ENCODE peak calls at places on chromosomes 1 and 21, in five cellular contexts. One of them, this sample, is unnamed.
A peak's percentile ranks its signal among the peaks of the same experiment; 100 is the strongest.

GRCh38 chr1:1000357-1001056 is 610 bp upstream of the HES4 start:
- DNase-seq in heart right ventricle: peak; percentile 82
- DNase-seq in MM.1S: no peak
- DNase-seq in cardiac muscle cell: peak; percentile 91
- DNase-seq in psoas muscle: peak; percentile 85
- DNase-seq in this sample: peak; percentile 94

GRCh38 chr1:55334140-55334539 is 119.0 kb upstream of the USP24 start:
- DNase-seq in heart right ventricle: no peak
- DNase-seq in MM.1S: no peak
- DNase-seq in cardiac muscle cell: peak; percentile 23
- DNase-seq in psoas muscle: no peak
- DNase-seq in this sample: no peak

GRCh38 chr1:39063775-39064174 is 37.6 kb downstream of the NDUFS5 start:
- DNase-seq in heart right ventricle: no peak
- DNase-seq in MM.1S: no peak
- DNase-seq in cardiac muscle cell: peak; percentile 48
- DNase-seq in psoas muscle: no peak
- DNase-seq in this sample: no peak

GRCh38 chr21:45768741-45769049 is 125.2 kb downstream of the PCBP3 start:
- DNase-seq in heart right ventricle: no peak
- DNase-seq in MM.1S: no peak
- DNase-seq in cardiac muscle cell: no peak
- DNase-seq in psoas muscle: no peak
- DNase-seq in this sample: no peak

GRCh38 chr1:97340951-97341350 is 579.9 kb downstream of the DPYD start:
- DNase-seq in heart right ventricle: no peak
- DNase-seq in MM.1S: no peak
- DNase-seq in cardiac muscle cell: peak; percentile 88
- DNase-seq in psoas muscle: no peak
- DNase-seq in this sample: no peak

GRCh38 chr1:60849401-60849800 is 233.0 kb upstream of the NFIA start:
- DNase-seq in heart right ventricle: no peak
- DNase-seq in MM.1S: no peak
- DNase-seq in cardiac muscle cell: no peak
- DNase-seq in psoas muscle: no peak
- DNase-seq in this sample: no peak

GRCh38 chr21:46077674-46078101 is 20.2 kb upstream of the COL6A2 start:
- DNase-seq in heart right ventricle: no peak
- DNase-seq in MM.1S: no peak
- DNase-seq in cardiac muscle cell: no peak
- DNase-seq in psoas muscle: peak; percentile 36
- DNase-seq in this sample: peak; percentile 37

GRCh38 chr1:160664573-160665051 is 17.8 kb upstream of the SLAMF1 start:
- DNase-seq in heart right ventricle: no peak
- DNase-seq in MM.1S: peak; percentile 59
- DNase-seq in cardiac muscle cell: no peak
- DNase-seq in psoas muscle: no peak
- DNase-seq in this sample: no peak

GRCh38 chr1:203537806-203538464 is 44.0 kb downstream of the OPTC start:
- DNase-seq in heart right ventricle: no peak
- DNase-seq in MM.1S: no peak
- DNase-seq in cardiac muscle cell: peak; percentile 88
- DNase-seq in psoas muscle: no peak
- DNase-seq in this sample: peak; percentile 80

GRCh38 chr1:10948463-10948775 is 64.0 kb upstream of the TARDBP start:
- DNase-seq in heart right ventricle: no peak
- DNase-seq in MM.1S: no peak
- DNase-seq in cardiac muscle cell: no peak
- DNase-seq in psoas muscle: no peak
- DNase-seq in this sample: no peak

GRCh38 chr21:42534901-42535378 is 21.3 kb downstream of the SLC37A1 start:
- DNase-seq in heart right ventricle: no peak
- DNase-seq in MM.1S: no peak
- DNase-seq in cardiac muscle cell: no peak
- DNase-seq in psoas muscle: no peak
- DNase-seq in this sample: no peak

GRCh38 chr1:37186246-37186756 is 152.0 kb upstream of the GRIK3 start:
- DNase-seq in heart right ventricle: no peak
- DNase-seq in MM.1S: no peak
- DNase-seq in cardiac muscle cell: no peak
- DNase-seq in psoas muscle: no peak
- DNase-seq in this sample: no peak

GRCh38 chr1:1573843-1574720 is 581 bp downstream of the SSU72 start:
- DNase-seq in heart right ventricle: peak; percentile 75
- DNase-seq in MM.1S: peak; percentile 20
- DNase-seq in cardiac muscle cell: peak; percentile 75
- DNase-seq in psoas muscle: peak; percentile 84
- DNase-seq in this sample: peak; percentile 78

GRCh38 chr1:227805606-227806197 is 9.8 kb upstream of the PRSS38 start:
- DNase-seq in heart right ventricle: no peak
- DNase-seq in MM.1S: no peak
- DNase-seq in cardiac muscle cell: peak; percentile 49
- DNase-seq in psoas muscle: no peak
- DNase-seq in this sample: no peak

GRCh38 chr21:26072891-26073615 is 97.5 kb downstream of the APP start:
- DNase-seq in heart right ventricle: no peak
- DNase-seq in MM.1S: no peak
- DNase-seq in cardiac muscle cell: no peak
- DNase-seq in psoas muscle: no peak
- DNase-seq in this sample: no peak

GRCh38 chr1:1090424-1091343 is 16.6 kb upstream of the RNF223 start:
- DNase-seq in heart right ventricle: no peak
- DNase-seq in MM.1S: no peak
- DNase-seq in cardiac muscle cell: no peak
- DNase-seq in psoas muscle: no peak
- DNase-seq in this sample: no peak

GRCh38 chr1:9891207-9891606 is 18.9 kb downstream of the CTNNBIP1 start:
- DNase-seq in heart right ventricle: no peak
- DNase-seq in MM.1S: no peak
- DNase-seq in cardiac muscle cell: no peak
- DNase-seq in psoas muscle: peak; percentile 35
- DNase-seq in this sample: peak; percentile 12

GRCh38 chr1:176567190-176567794 is 104.3 kb downstream of the PAPPA2 start:
- DNase-seq in heart right ventricle: no peak
- DNase-seq in MM.1S: no peak
- DNase-seq in cardiac muscle cell: peak; percentile 5
- DNase-seq in psoas muscle: no peak
- DNase-seq in this sample: no peak

GRCh38 chr1:66598670-66599069 is 64.7 kb downstream of the SGIP1 start:
- DNase-seq in heart right ventricle: no peak
- DNase-seq in MM.1S: no peak
- DNase-seq in cardiac muscle cell: peak; percentile 79
- DNase-seq in psoas muscle: no peak
- DNase-seq in this sample: no peak

GRCh38 chr1:7250826-7251800 is 465.9 kb downstream of the CAMTA1 start:
- DNase-seq in heart right ventricle: no peak
- DNase-seq in MM.1S: no peak
- DNase-seq in cardiac muscle cell: no peak
- DNase-seq in psoas muscle: no peak
- DNase-seq in this sample: no peak

GRCh38 chr1:240027059-240027462 is 64.6 kb upstream of the FMN2 start:
- DNase-seq in heart right ventricle: no peak
- DNase-seq in MM.1S: peak; percentile 55
- DNase-seq in cardiac muscle cell: peak; percentile 55
- DNase-seq in psoas muscle: no peak
- DNase-seq in this sample: no peak

GRCh38 chr1:201481761-201482493 is 12.9 kb upstream of the PHLDA3 start:
- DNase-seq in heart right ventricle: peak; percentile 90
- DNase-seq in MM.1S: peak; percentile 90
- DNase-seq in cardiac muscle cell: peak; percentile 87
- DNase-seq in psoas muscle: peak; percentile 92
- DNase-seq in this sample: peak; percentile 97

GRCh38 chr1:109640285-109640865 is 15.5 kb upstream of the GSTM4 start:
- DNase-seq in heart right ventricle: peak; percentile 87
- DNase-seq in MM.1S: peak; percentile 60
- DNase-seq in cardiac muscle cell: peak; percentile 77
- DNase-seq in psoas muscle: peak; percentile 92
- DNase-seq in this sample: peak; percentile 91

GRCh38 chr1:175536921-175537320 is 206.5 kb downstream of the TNR start:
- DNase-seq in heart right ventricle: no peak
- DNase-seq in MM.1S: peak; percentile 13
- DNase-seq in cardiac muscle cell: no peak
- DNase-seq in psoas muscle: no peak
- DNase-seq in this sample: no peak

DNA sequence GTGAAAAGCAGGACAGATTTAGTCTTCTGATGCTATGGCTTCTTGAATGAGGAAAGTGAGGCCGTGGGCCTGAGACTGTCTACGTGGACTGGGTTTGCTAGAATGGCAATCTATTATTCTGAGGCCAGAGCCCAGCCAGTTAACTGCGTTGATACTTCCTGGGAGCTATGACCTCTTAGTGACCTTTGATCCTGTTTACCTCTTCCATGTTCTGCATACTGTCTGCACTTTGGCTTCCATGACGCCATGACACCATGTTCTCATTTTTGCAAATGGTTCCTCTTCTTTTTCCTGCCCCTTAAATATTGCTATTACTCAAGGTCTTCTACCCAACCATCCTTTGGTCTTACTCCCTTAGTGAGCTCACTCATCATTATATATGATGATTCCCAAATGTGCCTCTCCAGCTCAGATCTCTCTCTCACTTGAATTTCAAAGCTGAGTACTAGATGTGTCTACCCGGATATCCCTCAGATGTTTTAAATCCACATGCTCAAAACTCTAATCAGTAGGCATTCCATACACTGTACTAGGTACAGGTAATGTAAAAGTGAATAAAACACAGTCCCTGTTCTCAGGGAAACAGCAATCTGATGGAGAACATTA is 66.1 kb upstream of the ATP1A1 start:
- DNase-seq in heart right ventricle: no peak
- DNase-seq in MM.1S: no peak
- DNase-seq in cardiac muscle cell: no peak
- DNase-seq in psoas muscle: no peak
- DNase-seq in this sample: no peak
- H3K4me1 ChIP-seq in heart right ventricle: no peaks in the 10 kb centered on the region
- H3K4me1 ChIP-seq in MM.1S: no peaks in the 10 kb centered on the region
- H3K4me1 ChIP-seq in cardiac muscle cell: no peaks in the 10 kb centered on the region
- H3K4me1 ChIP-seq in psoas muscle: peaks cover 10% of the 10 kb centered on the region
- H3K4me1 ChIP-seq in this sample: no peaks in the 10 kb centered on the region

GRCh38 chr1:208562021-208562950 is 318.1 kb upstream of the PLXNA2 start:
- DNase-seq in heart right ventricle: no peak
- DNase-seq in MM.1S: no peak
- DNase-seq in cardiac muscle cell: no peak
- DNase-seq in psoas muscle: no peak
- DNase-seq in this sample: no peak

GRCh38 chr1:208556461-208556860 is 312.3 kb upstream of the PLXNA2 start:
- DNase-seq in heart right ventricle: no peak
- DNase-seq in MM.1S: no peak
- DNase-seq in cardiac muscle cell: no peak
- DNase-seq in psoas muscle: no peak
- DNase-seq in this sample: no peak

GRCh38 chr1:208557046-208557445 is 312.9 kb upstream of the PLXNA2 start:
- DNase-seq in heart right ventricle: no peak
- DNase-seq in MM.1S: no peak
- DNase-seq in cardiac muscle cell: no peak
- DNase-seq in psoas muscle: no peak
- DNase-seq in this sample: no peak

GRCh38 chr1:208559597-208559996 is 315.4 kb upstream of the PLXNA2 start:
- DNase-seq in heart right ventricle: no peak
- DNase-seq in MM.1S: no peak
- DNase-seq in cardiac muscle cell: no peak
- DNase-seq in psoas muscle: no peak
- DNase-seq in this sample: no peak

DNA sequence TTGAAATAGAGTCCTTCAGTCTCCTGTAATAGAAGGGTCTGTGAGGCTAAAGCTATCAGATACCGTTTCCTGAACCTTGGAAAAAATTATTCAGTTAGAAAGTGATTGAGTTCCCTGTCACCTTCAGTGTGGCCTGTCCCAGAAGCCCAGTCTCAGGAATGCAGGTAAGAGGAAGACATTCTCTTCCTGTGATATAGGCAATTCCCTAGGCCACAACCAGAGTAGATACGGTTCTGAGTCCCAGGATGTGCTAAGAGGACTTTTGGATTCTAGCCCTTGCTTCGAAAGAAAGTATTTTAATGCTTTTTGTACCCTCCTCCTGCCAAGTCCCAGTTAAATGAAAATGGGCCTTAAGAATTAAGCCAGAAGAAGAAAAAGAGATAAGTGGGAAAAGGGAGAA is 313.5 kb upstream of the PLXNA2 start:
- DNase-seq in heart right ventricle: no peak
- DNase-seq in MM.1S: no peak
- DNase-seq in cardiac muscle cell: no peak
- DNase-seq in psoas muscle: no peak
- DNase-seq in this sample: no peak
- H3K27ac ChIP-seq in heart right ventricle: no peak overlapping the region
- H3K27ac ChIP-seq in MM.1S: no peak overlapping the region
- H3K27ac ChIP-seq in cardiac muscle cell: no peak overlapping the region
- H3K27ac ChIP-seq in psoas muscle: no peak overlapping the region
- H3K27ac ChIP-seq in this sample: no peak overlapping the region

GRCh38 chr1:183030053-183030452 is 6.8 kb downstream of the LAMC1 start:
- DNase-seq in heart right ventricle: no peak
- DNase-seq in MM.1S: no peak
- DNase-seq in cardiac muscle cell: peak; percentile 85
- DNase-seq in psoas muscle: no peak
- DNase-seq in this sample: no peak
- H3K4me3 ChIP-seq in heart right ventricle: no peak overlapping the region
- H3K4me3 ChIP-seq in MM.1S: no peak overlapping the region
- H3K4me3 ChIP-seq in cardiac muscle cell: no peak overlapping the region
- H3K4me3 ChIP-seq in psoas muscle: peak overlapping the region; percentile 32
- H3K4me3 ChIP-seq in this sample: peak overlapping the region; percentile 34

GRCh38 chr1:15626269-15626668 is 9.0 kb downstream of the DDI2 start:
- DNase-seq in heart right ventricle: no peak
- DNase-seq in MM.1S: no peak
- DNase-seq in cardiac muscle cell: no peak
- DNase-seq in psoas muscle: no peak
- DNase-seq in this sample: no peak

GRCh38 chr1:15622707-15623373 is 5.6 kb downstream of the DDI2 start:
- DNase-seq in heart right ventricle: no peak
- DNase-seq in MM.1S: no peak
- DNase-seq in cardiac muscle cell: no peak
- DNase-seq in psoas muscle: no peak
- DNase-seq in this sample: no peak

GRCh38 chr1:15625224-15625917 is 8.1 kb downstream of the DDI2 start:
- DNase-seq in heart right ventricle: no peak
- DNase-seq in MM.1S: no peak
- DNase-seq in cardiac muscle cell: no peak
- DNase-seq in psoas muscle: no peak
- DNase-seq in this sample: peak; percentile 13

GRCh38 chr1:15623435-15623834 is 6.2 kb downstream of the DDI2 start:
- DNase-seq in heart right ventricle: no peak
- DNase-seq in MM.1S: no peak
- DNase-seq in cardiac muscle cell: no peak
- DNase-seq in psoas muscle: no peak
- DNase-seq in this sample: no peak

DNA sequence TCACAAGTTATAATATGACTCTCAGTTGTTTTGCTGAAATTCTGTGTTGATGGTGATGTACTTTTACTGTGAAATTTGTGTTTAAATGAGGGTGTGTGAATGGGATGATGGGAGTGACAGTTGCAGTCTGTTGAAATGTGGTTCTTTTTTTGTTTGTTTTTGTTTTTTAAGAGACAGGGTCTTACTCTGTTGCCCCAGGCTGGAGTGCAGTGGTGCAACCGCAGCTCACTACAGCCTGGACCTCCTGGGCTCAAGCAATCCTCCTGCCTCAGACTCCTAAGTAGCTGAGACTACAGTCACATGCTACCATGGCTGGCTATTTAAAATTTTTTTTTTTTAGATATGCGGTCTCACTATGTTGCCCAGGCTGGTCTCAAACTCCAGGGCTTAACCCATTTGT is 7.1 kb downstream of the DDI2 start:
- DNase-seq in heart right ventricle: no peak
- DNase-seq in MM.1S: no peak
- DNase-seq in cardiac muscle cell: no peak
- DNase-seq in psoas muscle: no peak
- DNase-seq in this sample: no peak
- H3K4me1 ChIP-seq in heart right ventricle: peaks cover 52% of the 10 kb centered on the region
- H3K4me1 ChIP-seq in MM.1S: peaks cover 21% of the 10 kb centered on the region
- H3K4me1 ChIP-seq in cardiac muscle cell: peaks cover 24% of the 10 kb centered on the region
- H3K4me1 ChIP-seq in psoas muscle: peaks cover 97% of the 10 kb centered on the region
- H3K4me1 ChIP-seq in this sample: no peaks in the 10 kb centered on the region